ENCODE peak calls at places on chromosomes 6 and 20, in seven cellular contexts. One of them, this sample, is unnamed.
A peak's percentile ranks its signal among the peaks of the same experiment; 100 is the strongest.

GRCh38 chr6:43173496-43174262 is 2.6 kb downstream of the SRF start:
- DNase-seq in foreskin fibroblast: no peak
- DNase-seq in HL-60: no peak
- DNase-seq in uterus: no peak
- DNase-seq in WTC11: no peak
- DNase-seq in IMR-90: no peak
- DNase-seq in GM13976: no peak
- DNase-seq in this sample: no peak

GRCh38 chr6:56148488-56149190 is 98.7 kb downstream of the COL21A1 start:
- DNase-seq in foreskin fibroblast: peak; percentile 29
- DNase-seq in HL-60: no peak
- DNase-seq in uterus: no peak
- DNase-seq in WTC11: no peak
- DNase-seq in IMR-90: peak; percentile 18
- DNase-seq in GM13976: no peak
- DNase-seq in this sample: no peak

GRCh38 chr6:131877999-131878789 is 70.4 kb downstream of the ENPP1 start:
- DNase-seq in foreskin fibroblast: no peak
- DNase-seq in HL-60: no peak
- DNase-seq in uterus: no peak
- DNase-seq in WTC11: no peak
- DNase-seq in IMR-90: peak; percentile 19
- DNase-seq in GM13976: no peak
- DNase-seq in this sample: no peak

GRCh38 chr6:126268087-126268486 is 71.8 kb upstream of the CENPW start:
- DNase-seq in foreskin fibroblast: no peak
- DNase-seq in HL-60: no peak
- DNase-seq in uterus: peak; percentile 47
- DNase-seq in WTC11: no peak
- DNase-seq in IMR-90: no peak
- DNase-seq in GM13976: peak; percentile 63
- DNase-seq in this sample: no peak

GRCh38 chr6:140346461-140346860 is 972.0 kb upstream of the CITED2 start:
- DNase-seq in foreskin fibroblast: peak; percentile 84
- DNase-seq in HL-60: no peak
- DNase-seq in uterus: no peak
- DNase-seq in WTC11: no peak
- DNase-seq in IMR-90: peak; percentile 26
- DNase-seq in GM13976: no peak
- DNase-seq in this sample: peak; percentile 71

GRCh38 chr20:34984756-34985261 is 29.1 kb downstream of the MYH7B start:
- DNase-seq in foreskin fibroblast: no peak
- DNase-seq in HL-60: no peak
- DNase-seq in uterus: no peak
- DNase-seq in WTC11: no peak
- DNase-seq in IMR-90: no peak
- DNase-seq in GM13976: no peak
- DNase-seq in this sample: no peak

GRCh38 chr6:133553652-133554051 is 312.5 kb downstream of the EYA4 start:
- DNase-seq in foreskin fibroblast: peak; percentile 53
- DNase-seq in HL-60: no peak
- DNase-seq in uterus: peak; percentile 40
- DNase-seq in WTC11: peak; percentile 37
- DNase-seq in IMR-90: peak; percentile 79
- DNase-seq in GM13976: peak; percentile 42
- DNase-seq in this sample: peak; percentile 40

GRCh38 chr6:52741872-52742271 is 21.4 kb downstream of the GSTA2 start:
- DNase-seq in foreskin fibroblast: no peak
- DNase-seq in HL-60: no peak
- DNase-seq in uterus: no peak
- DNase-seq in WTC11: no peak
- DNase-seq in IMR-90: no peak
- DNase-seq in GM13976: no peak
- DNase-seq in this sample: peak; percentile 25

GRCh38 chr20:63254237-63254535 is at the start of gene NKAIN4:
- DNase-seq in foreskin fibroblast: no peak
- DNase-seq in HL-60: no peak
- DNase-seq in uterus: no peak
- DNase-seq in WTC11: no peak
- DNase-seq in IMR-90: no peak
- DNase-seq in GM13976: no peak
- DNase-seq in this sample: no peak

GRCh38 chr6:48016027-48016755 is 94.8 kb downstream of the PTCHD4 start:
- DNase-seq in foreskin fibroblast: no peak
- DNase-seq in HL-60: no peak
- DNase-seq in uterus: no peak
- DNase-seq in WTC11: no peak
- DNase-seq in IMR-90: no peak
- DNase-seq in GM13976: no peak
- DNase-seq in this sample: no peak

GRCh38 chr6:92380803-92381601 is 1038.4 kb downstream of the EPHA7 start:
- DNase-seq in foreskin fibroblast: no peak
- DNase-seq in HL-60: no peak
- DNase-seq in uterus: no peak
- DNase-seq in WTC11: no peak
- DNase-seq in IMR-90: no peak
- DNase-seq in GM13976: no peak
- DNase-seq in this sample: no peak

GRCh38 chr6:123838612-123839279 is 35.1 kb downstream of the NKAIN2 start:
- DNase-seq in foreskin fibroblast: no peak
- DNase-seq in HL-60: no peak
- DNase-seq in uterus: no peak
- DNase-seq in WTC11: no peak
- DNase-seq in IMR-90: no peak
- DNase-seq in GM13976: no peak
- DNase-seq in this sample: no peak

GRCh38 chr20:38805502-38805957 is at the start of gene PPP1R16B:
- DNase-seq in foreskin fibroblast: no peak
- DNase-seq in HL-60: no peak
- DNase-seq in uterus: no peak
- DNase-seq in WTC11: peak; percentile 81
- DNase-seq in IMR-90: no peak
- DNase-seq in GM13976: peak; percentile 88
- DNase-seq in this sample: no peak

GRCh38 chr6:168148231-168148849 is 69.3 kb upstream of the FRMD1 start:
- DNase-seq in foreskin fibroblast: no peak
- DNase-seq in HL-60: no peak
- DNase-seq in uterus: no peak
- DNase-seq in WTC11: no peak
- DNase-seq in IMR-90: no peak
- DNase-seq in GM13976: no peak
- DNase-seq in this sample: no peak

GRCh38 chr6:49918787-49919186 is 45.2 kb downstream of the DEFB114 start:
- DNase-seq in foreskin fibroblast: no peak
- DNase-seq in HL-60: no peak
- DNase-seq in uterus: no peak
- DNase-seq in WTC11: peak; percentile 26
- DNase-seq in IMR-90: no peak
- DNase-seq in GM13976: no peak
- DNase-seq in this sample: no peak

GRCh38 chr6:7147051-7147671 is 39.4 kb downstream of the RREB1 start:
- DNase-seq in foreskin fibroblast: no peak
- DNase-seq in HL-60: no peak
- DNase-seq in uterus: no peak
- DNase-seq in WTC11: no peak
- DNase-seq in IMR-90: no peak
- DNase-seq in GM13976: no peak
- DNase-seq in this sample: no peak

DNA sequence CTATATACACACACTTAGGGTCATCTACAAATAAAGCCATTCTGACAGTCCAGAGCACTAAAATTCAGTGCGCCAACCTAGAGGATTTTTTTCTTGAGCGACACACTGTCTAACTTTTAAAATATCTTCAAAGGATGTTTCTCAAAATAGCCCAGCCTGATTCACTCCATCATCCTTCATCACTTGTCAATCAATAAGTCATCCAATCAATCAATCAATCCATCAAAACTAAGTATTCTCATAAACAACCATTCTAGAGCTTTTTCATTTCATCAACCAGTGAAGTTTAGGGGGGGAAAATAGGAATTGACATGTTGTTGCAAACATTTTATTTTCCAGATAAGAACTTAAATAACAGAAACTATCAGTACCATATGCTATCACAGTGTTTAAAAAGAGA is 183.2 kb downstream of the HDGFL1 start:
- DNase-seq in foreskin fibroblast: no peak
- DNase-seq in HL-60: no peak
- DNase-seq in uterus: no peak
- DNase-seq in WTC11: no peak
- DNase-seq in IMR-90: no peak
- DNase-seq in GM13976: no peak
- DNase-seq in this sample: no peak
- TF ChIP-seq CTCF in foreskin fibroblast: no peak
- TF ChIP-seq CTCF in HL-60: no peak
- TF ChIP-seq CTCF in uterus: no peak
- TF ChIP-seq CTCF in WTC11: no peak
- TF ChIP-seq CTCF in IMR-90: no peak
- TF ChIP-seq CTCF in GM13976: no peak
- TF ChIP-seq CTCF in this sample: no peak

GRCh38 chr6:16503241-16503775 is 258.0 kb downstream of the ATXN1 start:
- DNase-seq in foreskin fibroblast: no peak
- DNase-seq in HL-60: no peak
- DNase-seq in uterus: no peak
- DNase-seq in WTC11: no peak
- DNase-seq in IMR-90: no peak
- DNase-seq in GM13976: no peak
- DNase-seq in this sample: no peak
- TF ChIP-seq CTCF in foreskin fibroblast: no peak
- TF ChIP-seq CTCF in HL-60: no peak
- TF ChIP-seq CTCF in uterus: no peak
- TF ChIP-seq CTCF in WTC11: no peak
- TF ChIP-seq CTCF in IMR-90: no peak
- TF ChIP-seq CTCF in GM13976: no peak
- TF ChIP-seq CTCF in this sample: no peak

GRCh38 chr6:17012421-17013225 is 89.2 kb upstream of the STMND1 start:
- DNase-seq in foreskin fibroblast: peak; percentile 52
- DNase-seq in HL-60: no peak
- DNase-seq in uterus: peak; percentile 57
- DNase-seq in WTC11: peak; percentile 35
- DNase-seq in IMR-90: peak; percentile 65
- DNase-seq in GM13976: no peak
- DNase-seq in this sample: peak; percentile 97
- TF ChIP-seq CTCF in foreskin fibroblast: peak; percentile 37
- TF ChIP-seq CTCF in HL-60: no peak
- TF ChIP-seq CTCF in uterus: peak; percentile 17
- TF ChIP-seq CTCF in WTC11: no peak
- TF ChIP-seq CTCF in IMR-90: peak; percentile 5
- TF ChIP-seq CTCF in GM13976: no peak
- TF ChIP-seq CTCF in this sample: peak; percentile 68

GRCh38 chr20:479487-479886 is 17.2 kb upstream of the TBC1D20 start:
- DNase-seq in foreskin fibroblast: peak; percentile 30
- DNase-seq in HL-60: no peak
- DNase-seq in uterus: no peak
- DNase-seq in WTC11: no peak
- DNase-seq in IMR-90: peak; percentile 30
- DNase-seq in GM13976: no peak
- DNase-seq in this sample: no peak

GRCh38 chr20:478010-478948 is 15.9 kb upstream of the TBC1D20 start:
- DNase-seq in foreskin fibroblast: peak; percentile 35
- DNase-seq in HL-60: no peak
- DNase-seq in uterus: no peak
- DNase-seq in WTC11: no peak
- DNase-seq in IMR-90: peak; percentile 87
- DNase-seq in GM13976: no peak
- DNase-seq in this sample: no peak

GRCh38 chr20:481167-481566 is 18.8 kb upstream of the TBC1D20 start:
- DNase-seq in foreskin fibroblast: no peak
- DNase-seq in HL-60: no peak
- DNase-seq in uterus: no peak
- DNase-seq in WTC11: no peak
- DNase-seq in IMR-90: no peak
- DNase-seq in GM13976: no peak
- DNase-seq in this sample: no peak

GRCh38 chr20:480044-480443 is 17.7 kb upstream of the TBC1D20 start:
- DNase-seq in foreskin fibroblast: no peak
- DNase-seq in HL-60: no peak
- DNase-seq in uterus: no peak
- DNase-seq in WTC11: no peak
- DNase-seq in IMR-90: no peak
- DNase-seq in GM13976: no peak
- DNase-seq in this sample: no peak

GRCh38 chr20:478949-479429 is 16.7 kb upstream of the TBC1D20 start:
- DNase-seq in foreskin fibroblast: peak; percentile 36
- DNase-seq in HL-60: no peak
- DNase-seq in uterus: no peak
- DNase-seq in WTC11: no peak
- DNase-seq in IMR-90: peak; percentile 77
- DNase-seq in GM13976: peak; percentile 67
- DNase-seq in this sample: peak; percentile 57
- TF ChIP-seq CTCF in foreskin fibroblast: peak; percentile 47
- TF ChIP-seq CTCF in HL-60: peak; percentile 47
- TF ChIP-seq CTCF in uterus: peak; percentile 48
- TF ChIP-seq CTCF in WTC11: peak; percentile 36
- TF ChIP-seq CTCF in IMR-90: peak; percentile 60
- TF ChIP-seq CTCF in GM13976: peak; percentile 19
- TF ChIP-seq CTCF in this sample: peak; percentile 84

DNA sequence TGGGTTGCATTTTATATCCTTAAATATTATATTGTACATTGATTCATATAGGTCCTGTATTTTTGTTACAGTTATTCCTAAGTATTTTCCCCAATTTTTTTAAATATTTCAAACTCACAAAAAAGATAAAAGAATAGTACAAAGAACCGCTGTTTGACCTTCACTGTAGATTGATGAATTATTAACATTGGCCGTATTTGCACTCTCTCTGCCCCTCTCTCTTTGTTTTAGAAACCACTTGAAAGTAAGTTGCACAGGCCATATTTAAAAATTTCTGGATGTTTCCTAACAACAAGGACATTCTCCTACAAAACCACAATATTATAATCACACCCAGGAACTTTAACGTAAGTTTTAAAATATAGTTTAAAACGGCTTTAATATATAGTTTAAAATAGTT is 72.0 kb upstream of the DUSP22 start:
- DNase-seq in foreskin fibroblast: no peak
- DNase-seq in HL-60: no peak
- DNase-seq in uterus: no peak
- DNase-seq in WTC11: no peak
- DNase-seq in IMR-90: no peak
- DNase-seq in GM13976: no peak
- DNase-seq in this sample: no peak
- TF ChIP-seq CTCF in foreskin fibroblast: no peak
- TF ChIP-seq CTCF in HL-60: no peak
- TF ChIP-seq CTCF in uterus: no peak
- TF ChIP-seq CTCF in WTC11: no peak
- TF ChIP-seq CTCF in IMR-90: no peak
- TF ChIP-seq CTCF in GM13976: no peak
- TF ChIP-seq CTCF in this sample: no peak

DNA sequence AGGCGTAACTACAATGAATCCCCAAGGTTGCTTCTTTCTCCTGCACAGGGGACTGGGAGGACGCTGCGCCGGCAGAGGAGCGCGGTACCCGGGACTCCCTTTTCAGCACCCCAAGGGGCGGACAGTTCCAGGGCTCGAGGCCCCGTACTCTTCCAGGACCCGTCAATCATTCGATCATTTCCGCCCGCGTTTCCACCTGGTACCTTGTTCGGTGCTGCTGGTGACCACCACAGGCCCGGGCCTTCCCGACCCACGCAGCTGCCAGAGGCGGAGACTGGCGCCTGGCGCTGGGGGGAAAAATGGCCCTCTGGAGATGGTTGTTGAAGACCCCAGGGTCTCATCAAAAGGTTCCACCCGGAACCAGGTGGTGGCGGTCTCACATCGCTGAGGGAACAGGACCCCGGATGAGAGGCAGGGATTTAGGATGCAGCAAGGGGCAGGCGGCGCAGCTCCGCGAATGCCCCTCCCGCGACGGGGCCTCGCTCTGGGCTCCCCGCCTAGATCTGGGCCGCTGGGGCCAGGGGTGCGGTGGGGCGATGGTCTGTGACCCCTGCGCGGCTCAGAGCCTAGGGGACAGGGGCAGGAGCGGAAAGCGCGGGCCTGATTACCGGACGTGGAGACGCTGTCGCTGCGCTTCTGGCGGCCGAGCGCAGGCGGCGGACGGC is 744 bp downstream of the VSX1 start:
- DNase-seq in foreskin fibroblast: no peak
- DNase-seq in HL-60: no peak
- DNase-seq in uterus: no peak
- DNase-seq in WTC11: peak; percentile 87
- DNase-seq in IMR-90: no peak
- DNase-seq in GM13976: peak; percentile 56
- DNase-seq in this sample: no peak
- TF ChIP-seq CTCF in foreskin fibroblast: no peak
- TF ChIP-seq CTCF in HL-60: no peak
- TF ChIP-seq CTCF in uterus: no peak
- TF ChIP-seq CTCF in WTC11: no peak
- TF ChIP-seq CTCF in IMR-90: no peak
- TF ChIP-seq CTCF in GM13976: no peak
- TF ChIP-seq CTCF in this sample: no peak